ENCODE peak calls at places on chromosomes 5 and 9, in five cellular contexts. Z, F, K, T and G are unnamed samples.

GRCh38 chr9:127976943-127977871 is 3.6 kb downstream of the EEIG1 start:
- DNase-seq in F (no peak), Z (peak), T (no peak), K (no peak), G (no peak)

GRCh38 chr9:123929177-123929869 is 603 bp downstream of the DENND1A start:
- DNase-seq in Z (peak), F (no peak), K (no peak), T (no peak), G (peak)

GRCh38 chr5:160643588-160643987 is 208.4 kb downstream of the ATP10B start:
- DNase-seq in T (no peak), K (no peak), F (no peak), Z (no peak), G (peak)

GRCh38 chr9:3244963-3245653 is 280.7 kb downstream of the RFX3 start:
- DNase-seq in T (no peak), F (peak), K (no peak), Z (no peak), G (peak)

GRCh38 chr5:68548959-68549676 is 333.6 kb downstream of the PIK3R1 start:
- DNase-seq in F (peak), K (peak), Z (no peak), T (no peak), G (no peak)

GRCh38 chr5:54904425-54904824 is 81.0 kb downstream of the ESM1 start:
- DNase-seq in K (peak), Z (no peak), T (no peak), F (peak), G (no peak)

GRCh38 chr5:171681667-171682066 is 104.0 kb upstream of the SMIM23 start:
- DNase-seq in T (no peak), Z (no peak), K (peak), F (peak), G (no peak)

GRCh38 chr5:180816608-180817534 is 14.3 kb upstream of the MGAT1 start:
- DNase-seq in K (peak), T (no peak), Z (no peak), F (peak), G (no peak)

GRCh38 chr9:27473135-27473534 is 51.0 kb upstream of the IFNK start:
- DNase-seq in Z (no peak), K (peak), F (peak), T (no peak), G (no peak)

GRCh38 chr5:43073597-43074546 is 33.8 kb upstream of the ANXA2R start:
- DNase-seq in F (peak), K (peak), Z (peak), T (no peak), G (peak)

GRCh38 chr5:37495210-37495609 is 116.1 kb downstream of the WDR70 start:
- DNase-seq in F (peak), T (no peak), K (peak), Z (no peak), G (no peak)

GRCh38 chr5:1746371-1747078 is 53.1 kb downstream of the MRPL36 start:
- DNase-seq in T (no peak), K (no peak), Z (no peak), F (no peak), G (no peak)

GRCh38 chr5:1744393-1745189 is 55.0 kb downstream of the MRPL36 start:
- DNase-seq in F (no peak), Z (peak), T (no peak), K (no peak), G (no peak)

GRCh38 chr5:1747079-1747802 is 52.4 kb downstream of the MRPL36 start:
- DNase-seq in T (no peak), K (no peak), Z (no peak), F (no peak), G (no peak)

GRCh38 chr5:1745190-1745805 is 54.3 kb downstream of the MRPL36 start:
- DNase-seq in K (no peak), F (no peak), Z (no peak), T (no peak), G (no peak)

DNA sequence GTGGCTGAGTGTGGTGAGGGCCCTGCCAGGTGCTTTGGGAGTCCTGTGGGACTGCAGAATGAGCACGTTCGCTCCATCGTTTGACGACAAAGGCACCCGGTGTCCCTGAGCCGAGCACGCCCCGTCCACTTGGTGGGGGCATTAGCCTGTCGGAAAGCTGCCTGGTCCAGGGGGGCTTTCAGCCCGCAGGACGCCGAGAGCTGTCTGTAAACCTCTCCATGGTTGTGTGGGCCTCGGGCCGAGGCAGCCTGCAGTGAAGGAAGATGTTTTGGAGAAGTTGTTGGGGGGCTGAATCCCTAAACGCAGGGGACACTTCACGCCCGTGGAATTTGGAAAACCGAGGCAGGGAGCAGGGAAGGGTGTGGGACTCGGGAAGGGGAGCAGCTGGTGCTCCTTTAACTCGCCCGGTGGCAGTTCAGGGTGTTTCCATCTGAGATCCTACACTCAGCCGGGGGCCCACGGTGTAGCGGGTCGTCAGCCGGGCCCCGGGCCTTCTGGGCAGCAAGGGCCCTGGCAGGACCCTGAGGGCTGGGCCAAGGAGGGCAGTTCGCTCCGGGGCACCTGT is 53.7 kb downstream of the MRPL36 start:
- DNase-seq in K (no peak), Z (peak), T (no peak), F (no peak), G (no peak)
- H3K27ac ChIP-seq in K (no peak), Z (no peak), T (no peak), F (no peak), G (no peak)

GRCh38 chr5:98700730-98701129 is 72.7 kb upstream of the RGMB start:
- DNase-seq in T (no peak), F (peak), Z (no peak), K (peak), G (no peak)
- H3K27ac ChIP-seq in T (no peak), F (no peak), Z (no peak), K (no peak), G (no peak)

GRCh38 chr9:112755675-112756074 is 5.1 kb downstream of the SNX30 start:
- DNase-seq in T (no peak), Z (no peak), K (no peak), F (peak), G (no peak)

GRCh38 chr9:112753725-112754124 is 3.2 kb downstream of the SNX30 start:
- DNase-seq in Z (no peak), T (no peak), K (peak), F (peak), G (peak)

GRCh38 chr9:112757300-112757883 is 6.8 kb downstream of the SNX30 start:
- DNase-seq in T (no peak), Z (no peak), K (no peak), F (peak), G (no peak)

GRCh38 chr9:112754578-112754977 is 4.0 kb downstream of the SNX30 start:
- DNase-seq in K (no peak), F (peak), Z (peak), T (no peak), G (no peak)

DNA sequence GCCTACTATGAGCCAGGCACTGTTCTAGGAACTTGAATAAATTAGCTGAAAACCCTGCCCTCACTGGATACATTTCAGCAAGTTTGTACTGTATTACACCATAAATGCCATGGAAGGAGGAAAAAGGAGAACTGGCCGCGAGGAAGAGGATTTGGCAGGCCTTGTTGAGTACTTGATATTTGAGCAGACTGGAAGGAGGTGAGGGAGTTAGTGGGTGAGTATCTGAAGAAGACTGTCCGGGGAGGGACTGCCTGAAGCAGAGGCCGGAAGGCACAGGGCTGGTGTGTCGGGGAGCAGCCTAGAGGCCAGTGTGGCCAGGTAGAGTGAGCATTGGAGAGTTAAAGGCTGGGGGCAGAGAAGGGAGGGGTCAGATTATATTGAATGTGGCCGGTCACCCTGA is 4.5 kb downstream of the SNX30 start:
- DNase-seq in F (peak), Z (no peak), K (no peak), T (no peak), G (no peak)
- H3K27ac ChIP-seq in F (no peak), Z (no peak), K (no peak), T (peak), G (no peak)

GRCh38 chr5:135308752-135309151 is 90.3 kb downstream of the MACROH2A1 start:
- DNase-seq in Z (no peak), F (peak), T (no peak), K (peak), G (no peak)
- H3K27ac ChIP-seq in Z (no peak), F (no peak), T (no peak), K (no peak), G (no peak)

DNA sequence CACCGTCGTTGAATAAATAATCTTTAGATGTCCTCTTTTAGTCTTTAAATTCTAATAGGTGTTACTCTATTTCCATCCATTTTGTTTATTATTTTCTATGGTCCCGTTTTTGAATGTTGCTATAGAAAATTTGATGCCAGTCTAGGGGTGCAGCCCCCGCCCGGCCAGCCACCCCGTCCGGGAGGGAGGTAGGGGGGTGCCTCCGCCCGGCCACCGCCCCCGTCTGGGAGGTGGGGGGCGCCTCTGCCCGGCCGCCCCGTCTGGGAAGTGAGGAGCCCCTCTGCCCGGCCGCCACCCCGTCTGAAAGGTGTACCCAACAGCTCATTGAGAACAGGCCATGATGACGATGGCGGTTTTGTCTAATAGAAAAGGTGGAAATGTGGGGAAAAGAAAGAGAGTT is 2372.2 kb upstream of the WWC1 start:
- DNase-seq in T (no peak), Z (no peak), K (no peak), F (no peak), G (no peak)
- H3K27ac ChIP-seq in T (no peak), Z (no peak), K (no peak), F (no peak), G (no peak)